ENCODE peak calls at places on chromosomes 13 and 19, in ten cellular contexts. X, M, D, O, W, R, Q, U, B and N are unnamed samples.

GRCh38 chr13:22077764-22078163 is 406.9 kb downstream of the FGF9 start:
- DNase-seq in D (no peak), B (no peak), X (no peak), O (no peak), R (no peak), Q (no peak), W (no peak), M (no peak), U (no peak), N (no peak)

GRCh38 chr13:30895773-30896172 is 10.3 kb upstream of the MEDAG start:
- DNase-seq in D (peak), X (no peak), O (peak), R (peak), W (no peak), M (no peak), B (no peak), Q (peak), U (peak), N (peak)

GRCh38 chr13:30148171-30148754 is 159.1 kb downstream of the KATNAL1 start:
- DNase-seq in Q (no peak), W (no peak), X (peak), O (no peak), B (no peak), U (no peak), D (no peak), R (no peak), M (no peak), N (no peak)

GRCh38 chr19:38400361-38400760 is 2.5 kb upstream of the FAM98C start:
- DNase-seq in X (no peak), D (no peak), Q (no peak), U (no peak), W (no peak), M (no peak), B (no peak), R (no peak), O (no peak), N (no peak)

GRCh38 chr13:33186851-33187250 is 98.7 kb downstream of the STARD13 start:
- DNase-seq in O (no peak), D (peak), M (no peak), X (no peak), W (no peak), U (no peak), Q (no peak), R (no peak), B (no peak), N (no peak)

GRCh38 chr13:20303636-20304035 is 71.5 kb upstream of the GJB6 start:
- DNase-seq in M (no peak), X (no peak), Q (no peak), O (no peak), D (no peak), W (peak), B (no peak), U (no peak), R (no peak), N (peak)

GRCh38 chr19:43395561-43395960 is 19.1 kb upstream of the TEX101 start:
- DNase-seq in D (no peak), R (no peak), U (no peak), O (no peak), X (no peak), M (no peak), B (no peak), Q (no peak), W (no peak), N (no peak)

GRCh38 chr19:6678690-6679109 is 8.7 kb upstream of the TNFSF14 start:
- DNase-seq in R (no peak), X (no peak), B (no peak), Q (no peak), O (peak), W (no peak), D (no peak), U (no peak), M (no peak), N (no peak)

GRCh38 chr13:94209110-94209509 is 270.4 kb downstream of the DCT start:
- DNase-seq in Q (no peak), R (no peak), W (peak), D (peak), X (no peak), U (no peak), M (no peak), O (peak), B (no peak), N (no peak)

GRCh38 chr13:23748591-23748990 is 140.6 kb downstream of the MIPEP start:
- DNase-seq in Q (no peak), X (no peak), O (no peak), R (no peak), M (no peak), D (no peak), U (no peak), W (peak), B (no peak), N (no peak)

GRCh38 chr13:88925954-88926353 is 1254.8 kb downstream of the SLITRK5 start:
- DNase-seq in B (no peak), M (no peak), Q (peak), X (no peak), O (no peak), W (no peak), U (no peak), D (no peak), R (peak), N (no peak)

GRCh38 chr13:36639610-36640009 is 34.2 kb upstream of the SERTM1 start:
- DNase-seq in W (peak), D (no peak), O (no peak), Q (no peak), M (no peak), X (no peak), R (no peak), B (no peak), U (no peak), N (no peak)

GRCh38 chr19:1866693-1867358 is 3.4 kb upstream of the KLF16 start:
- DNase-seq in R (no peak), B (no peak), M (no peak), W (no peak), D (no peak), O (no peak), X (no peak), U (no peak), Q (peak), N (no peak)
- H3K4me3 ChIP-seq in R (no peak), B (no peak), M (no peak), W (no peak), D (no peak), O (no peak), X (no peak), U (no peak), Q (no peak), N (no peak)

GRCh38 chr13:105597573-105597972 is 937.9 kb downstream of the EFNB2 start:
- DNase-seq in X (no peak), W (no peak), O (no peak), Q (no peak), D (no peak), M (no peak), U (no peak), B (no peak), R (no peak), N (no peak)

GRCh38 chr13:105603283-105603682 is 932.2 kb downstream of the EFNB2 start:
- DNase-seq in D (no peak), B (no peak), U (no peak), O (no peak), W (no peak), X (no peak), R (no peak), Q (no peak), M (no peak), N (no peak)

GRCh38 chr13:105598551-105598950 is 936.9 kb downstream of the EFNB2 start:
- DNase-seq in Q (no peak), B (no peak), M (no peak), D (peak), O (peak), U (no peak), R (no peak), W (no peak), X (no peak), N (peak)

DNA sequence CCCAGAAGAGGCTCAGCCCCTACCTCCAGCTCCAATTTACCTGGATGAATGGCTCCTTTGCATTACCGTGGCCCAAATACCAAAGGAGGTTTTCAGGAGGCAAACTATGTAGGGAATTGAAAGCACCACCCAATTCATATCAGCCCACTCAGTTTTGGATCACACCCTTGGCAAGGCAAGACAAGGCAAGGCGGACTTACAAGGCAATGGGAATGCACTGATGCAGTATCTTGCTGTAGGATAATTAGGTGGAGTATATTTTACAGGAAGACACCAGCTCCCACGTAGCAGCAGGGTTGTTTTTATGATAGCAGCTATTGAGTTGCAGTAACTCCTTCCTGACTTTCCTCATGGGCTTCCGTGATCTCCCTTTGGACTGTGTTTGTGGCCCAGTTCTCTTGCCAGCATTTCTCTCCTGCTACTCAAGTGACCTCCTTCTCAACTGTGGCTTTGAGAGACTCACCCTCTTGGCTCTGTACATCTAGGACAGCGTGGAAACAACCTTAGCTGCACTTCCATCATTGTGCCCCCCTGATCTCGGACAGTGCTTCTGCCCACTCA is 935.9 kb downstream of the EFNB2 start:
- DNase-seq in Q (no peak), O (no peak), R (no peak), B (no peak), U (no peak), X (no peak), W (no peak), D (peak), M (no peak), N (no peak)
- H3K4me3 ChIP-seq in Q (no peak), O (no peak), R (no peak), B (no peak), U (no peak), X (no peak), W (no peak), D (no peak), M (no peak), N (no peak)

DNA sequence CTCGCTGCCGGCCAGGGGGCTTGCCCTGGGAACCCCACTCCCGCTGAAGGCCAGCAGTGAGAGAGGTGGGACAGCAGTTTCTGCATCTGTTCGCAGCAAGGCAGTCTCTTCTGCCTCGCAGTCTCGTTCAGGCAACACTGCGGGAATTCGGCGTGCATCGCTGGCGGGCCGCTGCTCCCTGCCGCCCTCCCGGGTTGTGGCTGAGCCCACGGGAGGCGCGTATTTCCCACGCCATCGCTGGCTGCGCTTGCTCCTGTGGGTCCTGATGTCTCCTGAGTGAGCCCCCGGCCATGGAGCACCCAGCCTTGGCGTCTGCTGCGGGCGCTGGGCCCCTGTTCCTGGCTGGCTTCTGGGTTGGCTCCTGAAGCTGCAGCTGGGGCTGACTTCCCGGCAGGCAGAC is 227.9 kb downstream of the TEX29 start:
- DNase-seq in R (no peak), O (no peak), Q (no peak), M (no peak), W (no peak), U (no peak), B (no peak), D (no peak), X (no peak), N (no peak)
- H3K4me3 ChIP-seq in R (no peak), O (no peak), Q (no peak), M (no peak), W (no peak), U (no peak), B (no peak), D (no peak), X (no peak), N (no peak)

GRCh38 chr13:66933994-66934393 is 296.1 kb downstream of the PCDH9 start:
- DNase-seq in X (no peak), O (peak), M (no peak), Q (no peak), W (no peak), R (no peak), D (peak), B (peak), U (no peak), N (no peak)
- H3K4me3 ChIP-seq in X (no peak), O (no peak), M (no peak), Q (no peak), W (no peak), R (no peak), D (no peak), B (no peak), U (no peak), N (no peak)